ENCODE peak calls at places on chromosomes 11 and 22, in six cellular contexts. D, Y, M, W, L and I are unnamed samples.

GRCh38 chr11:62269654-62270278 is at the start of gene SCGB2A2:
- ATAC-seq in D (no peak), Y (no peak), M (no peak), W (no peak), L (no peak), I (peak)

GRCh38 chr22:32618461-32619140 is 144.0 kb downstream of the FBXO7 start:
- ATAC-seq in D (no peak), Y (peak), M (peak), W (no peak), L (peak), I (no peak)

GRCh38 chr11:85866137-85866827 is 11.1 kb downstream of the CCDC83 start:
- ATAC-seq in D (no peak), Y (no peak), M (no peak), W (no peak), L (no peak), I (no peak)

GRCh38 chr11:8962827-8963226 is 1.4 kb downstream of the TMEM9B start:
- ATAC-seq in D (no peak), Y (no peak), M (no peak), W (no peak), L (no peak), I (no peak)

GRCh38 chr11:111922803-111923202 is 4.1 kb downstream of the C11orf52 start:
- ATAC-seq in D (no peak), Y (peak), M (no peak), W (no peak), L (peak), I (no peak)

GRCh38 chr22:28819253-28820096 is 19.1 kb upstream of the XBP1 start:
- ATAC-seq in D (no peak), Y (no peak), M (peak), W (no peak), L (no peak), I (no peak)

GRCh38 chr11:109521571-109522086 is 99.6 kb downstream of the C11orf87 start:
- ATAC-seq in D (no peak), Y (no peak), M (no peak), W (no peak), L (no peak), I (peak)

GRCh38 chr11:47672283-47672730 is 29.9 kb upstream of the MTCH2 start:
- ATAC-seq in D (no peak), Y (no peak), M (no peak), W (no peak), L (no peak), I (no peak)

GRCh38 chr11:104691129-104691528 is 207.1 kb downstream of the CASP12 start:
- ATAC-seq in D (no peak), Y (no peak), M (no peak), W (no peak), L (no peak), I (no peak)

GRCh38 chr11:7514099-7514725 is 413 bp downstream of the PPFIBP2 start:
- ATAC-seq in D (no peak), Y (peak), M (peak), W (peak), L (peak), I (peak)

GRCh38 chr11:111886844-111887243 is 7.5 kb downstream of the CFAP68 start:
- ATAC-seq in D (no peak), Y (no peak), M (no peak), W (no peak), L (no peak), I (no peak)

GRCh38 chr11:69654660-69655478 is 13.9 kb downstream of the CCND1 start:
- ATAC-seq in D (no peak), Y (no peak), M (peak), W (no peak), L (no peak), I (peak)

GRCh38 chr11:124623861-124624525 is 1.3 kb downstream of the TBRG1 start:
- ATAC-seq in D (no peak), Y (no peak), M (no peak), W (no peak), L (no peak), I (no peak)

GRCh38 chr11:95222817-95223216 is 8.2 kb downstream of the SESN3 start:
- ATAC-seq in D (peak), Y (no peak), M (no peak), W (peak), L (no peak), I (no peak)

GRCh38 chr22:27850000-27850465 is 48.5 kb upstream of the MN1 start:
- ATAC-seq in D (no peak), Y (peak), M (no peak), W (no peak), L (peak), I (no peak)

GRCh38 chr22:33579448-33580093 is 340.7 kb downstream of the LARGE1 start:
- ATAC-seq in D (no peak), Y (peak), M (peak), W (no peak), L (peak), I (peak)

GRCh38 chr11:23124996-23125395 is 264.7 kb upstream of the CCDC179 start:
- ATAC-seq in D (no peak), Y (no peak), M (peak), W (no peak), L (no peak), I (no peak)

GRCh38 chr22:38489561-38490133 is 16.5 kb downstream of the DDX17 start:
- ATAC-seq in D (no peak), Y (no peak), M (no peak), W (no peak), L (no peak), I (no peak)

GRCh38 chr22:18044548-18045271 is 20.3 kb upstream of the MICAL3 start:
- ATAC-seq in D (no peak), Y (peak), M (peak), W (no peak), L (peak), I (peak)

GRCh38 chr11:85756401-85757200 is 54.3 kb downstream of the SYTL2 start:
- ATAC-seq in D (peak), Y (no peak), M (peak), W (no peak), L (no peak), I (no peak)

GRCh38 chr22:44587004-44587793 is 89.2 kb upstream of the RTL6 start:
- ATAC-seq in D (no peak), Y (no peak), M (peak), W (peak), L (no peak), I (peak)

GRCh38 chr11:11383995-11384394 is 30.9 kb upstream of the CSNK2A3 start:
- ATAC-seq in D (no peak), Y (no peak), M (no peak), W (no peak), L (no peak), I (no peak)

GRCh38 chr11:17413414-17414316 is 25.2 kb upstream of the KCNJ11 start:
- ATAC-seq in D (no peak), Y (no peak), M (peak), W (no peak), L (no peak), I (no peak)

GRCh38 chr11:86360775-86361395 is 13.8 kb upstream of the CCDC81 start:
- ATAC-seq in D (no peak), Y (no peak), M (no peak), W (no peak), L (no peak), I (no peak)

GRCh38 chr11:64713781-64714363 is 9.1 kb downstream of the NRXN2 start:
- ATAC-seq in D (peak), Y (no peak), M (no peak), W (peak), L (no peak), I (no peak)

GRCh38 chr22:46513908-46514550 is 23.4 kb downstream of the CELSR1 start:
- ATAC-seq in D (no peak), Y (no peak), M (no peak), W (no peak), L (no peak), I (peak)

GRCh38 chr11:14029971-14030531 is 67.5 kb downstream of the SPON1 start:
- ATAC-seq in D (no peak), Y (peak), M (peak), W (no peak), L (peak), I (peak)